ENCODE peak calls at places on chromosomes 11 and 22, in eight cellular contexts. W is mucosa of descending colon, O is heart left ventricle, D is fibroblast of the aortic adventitia, K is lower lobe of right lung, Z is cardiac muscle cell, M is endodermal cell, R is Panc1. V is an unnamed sample.

GRCh38 chr11:43943931-43944751 is 1.7 kb downstream of the C11orf96 start:
- DNase-seq in W (no peak), O (no peak), D (no peak), K (peak), Z (peak), M (peak), R (no peak), V (no peak)

GRCh38 chr22:22097727-22098228 is 115.2 kb upstream of the TOP3B start:
- DNase-seq in W (no peak), O (no peak), D (no peak), K (no peak), Z (no peak), M (no peak), R (no peak), V (no peak)

GRCh38 chr11:35246725-35247124 is 107.8 kb downstream of the CD44 start:
- DNase-seq in W (no peak), O (peak), D (peak), K (no peak), Z (peak), M (no peak), R (no peak), V (peak)

GRCh38 chr22:30979932-30980331 is 10.9 kb downstream of the TUG1 start:
- DNase-seq in W (no peak), O (no peak), D (no peak), K (no peak), Z (no peak), M (peak), R (no peak), V (no peak)

GRCh38 chr22:27715078-27715477 is 86.5 kb downstream of the MN1 start:
- DNase-seq in W (no peak), O (peak), D (no peak), K (no peak), Z (no peak), M (no peak), R (no peak), V (no peak)

GRCh38 chr22:47151490-47151889 is 389.0 kb downstream of the TBC1D22A start:
- DNase-seq in W (no peak), O (no peak), D (peak), K (no peak), Z (peak), M (no peak), R (no peak), V (peak)

GRCh38 chr11:78341841-78342240 is 75.8 kb downstream of the GAB2 start:
- DNase-seq in W (no peak), O (no peak), D (no peak), K (no peak), Z (no peak), M (no peak), R (no peak), V (no peak)

GRCh38 chr11:112157274-112157766 is 6.6 kb downstream of the IL18 start:
- DNase-seq in W (no peak), O (no peak), D (peak), K (no peak), Z (peak), M (no peak), R (peak), V (peak)

GRCh38 chr11:57406337-57406904 is 16.0 kb upstream of the PRG2 start:
- DNase-seq in W (no peak), O (peak), D (peak), K (no peak), Z (no peak), M (no peak), R (no peak), V (peak)

GRCh38 chr11:65404638-65405339 is 17.8 kb upstream of the NEAT1 start:
- DNase-seq in W (peak), O (peak), D (no peak), K (no peak), Z (no peak), M (no peak), R (no peak), V (no peak)

GRCh38 chr11:6298605-6299004 is 21.7 kb downstream of the CAVIN3 start:
- DNase-seq in W (no peak), O (peak), D (peak), K (no peak), Z (peak), M (peak), R (no peak), V (peak)

GRCh38 chr11:122733301-122733686 is 77.8 kb downstream of the UBASH3B start:
- DNase-seq in W (no peak), O (no peak), D (peak), K (peak), Z (peak), M (no peak), R (no peak), V (peak)

GRCh38 chr11:74956387-74956786 is 7.3 kb downstream of the SPCS2 start:
- DNase-seq in W (no peak), O (peak), D (no peak), K (no peak), Z (no peak), M (no peak), R (no peak), V (no peak)

GRCh38 chr11:79087238-79087956 is 353.4 kb downstream of the TENM4 start:
- DNase-seq in W (no peak), O (no peak), D (peak), K (no peak), Z (peak), M (peak), R (no peak), V (peak)

GRCh38 chr11:19602406-19602805 is 110.2 kb upstream of the NAV2 start:
- DNase-seq in W (no peak), O (no peak), D (no peak), K (no peak), Z (no peak), M (no peak), R (no peak), V (peak)

GRCh38 chr11:17163742-17164141 is 44.0 kb downstream of the PIK3C2A start:
- DNase-seq in W (no peak), O (no peak), D (no peak), K (no peak), Z (no peak), M (no peak), R (no peak), V (no peak)

GRCh38 chr11:44755553-44756505 is 29.1 kb downstream of the TSPAN18 start:
- DNase-seq in W (no peak), O (no peak), D (no peak), K (no peak), Z (no peak), M (no peak), R (no peak), V (peak)

GRCh38 chr22:20324139-20324516 is 4.3 kb upstream of the DGCR6L start:
- DNase-seq in W (no peak), O (no peak), D (no peak), K (no peak), Z (no peak), M (peak), R (no peak), V (no peak)

GRCh38 chr11:69918938-69919650 is 99.9 kb upstream of the FGF3 start:
- DNase-seq in W (peak), O (peak), D (peak), K (peak), Z (peak), M (peak), R (no peak), V (peak)

GRCh38 chr22:20128902-20129746 is 2.5 kb upstream of the ZDHHC8 start:
- DNase-seq in W (no peak), O (no peak), D (peak), K (no peak), Z (peak), M (peak), R (no peak), V (peak)

GRCh38 chr11:92829121-92829520 is 140.3 kb upstream of the MTNR1B start:
- DNase-seq in W (no peak), O (no peak), D (no peak), K (no peak), Z (no peak), M (no peak), R (no peak), V (no peak)

GRCh38 chr11:68678031-68678441 is 6.3 kb upstream of the GAL start:
- DNase-seq in W (no peak), O (no peak), D (no peak), K (no peak), Z (no peak), M (no peak), R (no peak), V (no peak)

GRCh38 chr22:50269573-50270301 is 443 bp downstream of the MAPK11 start:
- DNase-seq in W (no peak), O (peak), D (peak), K (no peak), Z (peak), M (peak), R (no peak), V (peak)

DNA sequence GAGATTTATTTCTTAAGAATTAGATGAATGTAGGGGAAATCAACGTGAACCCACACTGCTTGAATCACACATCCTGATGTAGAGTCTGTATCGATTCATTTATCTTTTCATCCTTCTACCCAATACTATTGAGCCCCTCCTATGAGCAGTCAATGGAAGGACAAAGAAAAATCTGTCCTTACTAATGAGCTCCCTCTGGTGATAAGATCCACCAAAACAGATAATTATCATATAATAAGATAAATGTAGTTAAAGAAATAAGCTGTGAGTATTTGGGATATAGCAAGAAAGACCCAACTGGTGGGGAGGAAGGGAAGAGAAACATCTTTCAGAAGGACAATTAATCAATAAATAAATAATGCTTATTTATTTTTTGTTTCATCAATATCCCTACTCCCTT is 385.1 kb upstream of the CCDC90B start:
- DNase-seq in W (no peak), O (no peak), D (peak), K (no peak), Z (no peak), M (no peak), R (no peak), V (peak)
- TF ChIP-seq CTCF in W (no peak), O (no peak), D (peak), K (no peak), Z (no peak), M (peak), R (peak), V (peak)

GRCh38 chr11:3051435-3052108 is 5.7 kb downstream of the CARS1 start:
- DNase-seq in W (no peak), O (no peak), D (no peak), K (no peak), Z (no peak), M (no peak), R (no peak), V (no peak)

GRCh38 chr11:3050386-3051325 is 6.6 kb downstream of the CARS1 start:
- DNase-seq in W (no peak), O (no peak), D (no peak), K (no peak), Z (no peak), M (no peak), R (no peak), V (no peak)

GRCh38 chr11:3052109-3052479 is 5.1 kb downstream of the CARS1 start:
- DNase-seq in W (no peak), O (no peak), D (no peak), K (no peak), Z (no peak), M (no peak), R (no peak), V (no peak)

GRCh38 chr11:3047637-3048036 is 9.6 kb downstream of the CARS1 start:
- DNase-seq in W (no peak), O (no peak), D (no peak), K (no peak), Z (no peak), M (no peak), R (no peak), V (no peak)

DNA sequence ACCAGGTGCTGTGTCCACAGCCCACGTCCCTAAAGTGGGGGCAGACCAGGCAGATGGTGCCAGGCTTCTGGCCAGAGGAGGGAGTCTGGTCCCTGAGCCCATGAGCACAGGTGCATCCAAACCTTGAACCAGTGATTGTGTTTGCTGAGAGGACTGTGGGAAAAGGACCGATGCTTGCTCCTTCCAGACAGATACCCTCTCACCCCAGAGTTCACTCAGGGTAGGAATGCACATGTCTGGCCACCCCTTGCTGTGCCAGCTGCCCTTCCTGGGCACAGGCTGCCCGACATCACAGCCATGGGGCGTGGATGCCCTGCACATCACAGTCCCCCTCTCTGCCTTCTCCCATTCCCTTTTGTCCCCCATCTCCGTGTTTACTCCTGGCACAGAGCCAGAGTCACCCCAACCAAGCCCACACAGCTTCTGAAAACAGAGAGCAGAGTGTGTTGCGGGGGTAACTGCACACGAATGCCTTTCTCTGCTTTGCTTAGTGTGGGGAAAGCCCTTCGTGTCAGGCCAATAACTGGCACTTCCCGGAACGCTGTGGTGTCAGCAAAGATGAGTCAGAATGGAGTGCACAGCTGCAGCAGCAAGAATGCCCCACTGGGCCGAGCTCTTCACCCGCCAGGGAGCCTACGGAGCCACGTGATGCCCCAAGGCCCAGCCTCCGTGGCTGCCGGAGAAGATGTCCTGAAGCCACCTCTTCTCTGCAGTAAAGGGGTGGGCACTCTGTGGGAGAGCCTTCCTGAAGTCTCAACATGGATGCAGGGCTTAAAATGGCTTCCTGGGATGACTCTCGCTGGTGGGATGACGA is 7.6 kb downstream of the CARS1 start:
- DNase-seq in W (peak), O (peak), D (peak), K (peak), Z (peak), M (no peak), R (peak), V (peak)
- H3K4me3 ChIP-seq in W (no peak), O (no peak), D (peak), K (no peak), Z (no peak), M (no peak), R (no peak), V (peak)

DNA sequence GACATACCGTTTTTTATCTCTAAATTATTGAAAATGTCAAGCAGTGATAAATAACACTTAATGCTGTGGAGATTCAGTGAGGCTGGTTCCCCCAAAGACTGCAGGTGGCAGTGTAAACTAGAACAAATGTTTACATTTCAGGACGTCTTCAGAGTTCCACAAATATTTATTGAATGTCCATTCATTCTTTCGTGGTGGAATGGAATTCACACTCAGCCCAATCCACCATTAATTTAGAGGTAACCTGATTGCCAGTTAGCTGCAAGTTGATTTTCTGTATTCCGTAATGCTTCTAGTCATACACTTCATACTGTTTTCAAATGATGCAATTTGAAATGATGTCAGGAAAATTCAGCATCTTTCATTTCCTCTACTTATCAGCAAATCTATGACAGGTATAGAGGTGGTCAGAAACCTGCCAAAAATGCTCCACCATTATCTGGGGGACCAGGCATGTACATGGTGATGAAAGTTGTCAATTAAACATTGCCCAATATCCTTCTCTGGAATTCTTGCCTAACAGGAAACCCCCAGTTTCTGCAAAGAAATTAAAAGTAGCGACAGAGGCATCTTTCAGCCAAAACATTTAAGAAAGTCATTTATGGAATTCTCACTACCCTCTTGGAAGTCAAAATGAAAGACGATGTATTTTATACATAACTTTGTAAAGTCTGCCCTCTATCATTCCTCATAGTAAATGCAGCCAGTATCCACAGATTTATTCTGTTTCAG is 94.3 kb upstream of the BMAL1 start:
- DNase-seq in W (no peak), O (no peak), D (peak), K (no peak), Z (peak), M (no peak), R (peak), V (peak)
- TF ChIP-seq CTCF in W (no peak), O (peak), D (peak), K (peak), Z (peak), M (peak), R (peak), V (peak)

GRCh38 chr22:42721045-42721434 is 370 bp upstream of the A4GALT start:
- DNase-seq in W (no peak), O (no peak), D (peak), K (no peak), Z (peak), M (no peak), R (no peak), V (peak)
- H3K4me3 ChIP-seq in W (no peak), O (peak), D (peak), K (peak), Z (peak), M (peak), R (peak), V (peak)

GRCh38 chr11:107921997-107922396 is 6.3 kb upstream of the RAB39A start:
- DNase-seq in W (no peak), O (no peak), D (no peak), K (no peak), Z (no peak), M (no peak), R (no peak), V (no peak)

GRCh38 chr11:107915229-107915628 is 13.0 kb upstream of the RAB39A start:
- DNase-seq in W (no peak), O (no peak), D (no peak), K (no peak), Z (no peak), M (no peak), R (no peak), V (no peak)

GRCh38 chr11:107916671-107917241 is 11.5 kb upstream of the RAB39A start:
- DNase-seq in W (no peak), O (no peak), D (peak), K (no peak), Z (peak), M (peak), R (peak), V (peak)
- TF ChIP-seq CTCF in W (peak), O (no peak), D (peak), K (peak), Z (peak), M (peak), R (peak), V (peak)

GRCh38 chr11:72000591-72000867 is 1.8 kb downstream of the IL18BP start:
- DNase-seq in W (no peak), O (no peak), D (no peak), K (no peak), Z (no peak), M (no peak), R (no peak), V (no peak)

GRCh38 chr11:71998061-71998460 is 648 bp upstream of the IL18BP start:
- DNase-seq in W (no peak), O (no peak), D (no peak), K (no peak), Z (no peak), M (no peak), R (no peak), V (no peak)

GRCh38 chr11:71999813-72000590 is 1.3 kb downstream of the IL18BP start:
- DNase-seq in W (no peak), O (no peak), D (no peak), K (no peak), Z (no peak), M (no peak), R (no peak), V (no peak)

GRCh38 chr11:71998649-71999310 is at the start of gene IL18BP:
- DNase-seq in W (no peak), O (no peak), D (no peak), K (no peak), Z (no peak), M (no peak), R (no peak), V (no peak)

DNA sequence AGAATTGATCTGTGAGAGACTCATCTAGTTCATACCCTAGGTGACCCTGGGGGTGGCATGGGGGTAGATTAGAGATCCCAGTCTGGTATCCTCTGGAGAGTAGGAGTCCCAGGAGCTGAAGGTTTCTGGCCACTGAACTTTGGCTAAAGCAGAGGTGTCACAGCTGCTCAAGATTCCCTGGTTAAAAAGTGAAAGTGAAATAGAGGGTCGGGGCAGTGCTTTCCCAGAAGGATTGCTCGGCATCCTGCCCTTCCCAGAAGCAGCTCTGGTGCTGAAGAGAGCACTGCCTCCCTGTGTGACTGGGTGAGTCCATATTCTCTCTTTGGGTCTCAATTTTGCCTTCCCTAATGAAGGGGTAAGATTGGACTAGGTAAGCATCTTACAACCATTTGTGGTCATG is 651 bp downstream of the IL18BP start:
- DNase-seq in W (no peak), O (no peak), D (peak), K (no peak), Z (peak), M (no peak), R (no peak), V (peak)
- H3K4me3 ChIP-seq in W (no peak), O (peak), D (peak), K (peak), Z (no peak), M (no peak), R (no peak), V (peak)

V was measured in AG10803.